ENCODE peak calls at places on chromosomes 4 and X, in nine cellular contexts. J is AG04450; L is cardiac muscle cell; Y is mammary epithelial cell; W is CD4-positive, alpha-beta memory T cell; U is A549; H is endodermal cell; X is psoas muscle; M is heart left ventricle. P is an unnamed sample.

GRCh38 chrX:276588-277171 is 4.5 kb upstream of the PLCXD1 start:
- DNase-seq in J (no peak), H (no peak), Y (peak), X (no peak), L (peak), W (no peak), U (peak), M (no peak), P (no peak)

GRCh38 chr4:140186651-140187315 is 32.8 kb upstream of the MAML3 start:
- DNase-seq in M (no peak), W (no peak), H (no peak), J (peak), U (peak), X (no peak), Y (peak), L (peak), P (peak)

GRCh38 chrX:17328837-17329236 is 46.2 kb upstream of the NHS start:
- DNase-seq in W (no peak), X (no peak), M (no peak), U (no peak), Y (no peak), L (no peak), J (no peak), H (no peak), P (no peak)

GRCh38 chrX:108439961-108440696 is 491 bp downstream of the COL4A5 start:
- DNase-seq in Y (no peak), U (peak), H (peak), J (no peak), X (no peak), W (no peak), L (peak), M (no peak), P (no peak)

GRCh38 chr4:22496165-22496813 is 19.6 kb downstream of the ADGRA3 start:
- DNase-seq in U (no peak), L (no peak), X (no peak), J (no peak), Y (no peak), H (no peak), M (no peak), W (no peak), P (no peak)

GRCh38 chrX:123976671-123977316 is 15.3 kb downstream of the STAG2 start:
- DNase-seq in W (no peak), Y (peak), L (peak), U (peak), X (no peak), J (no peak), M (no peak), H (no peak), P (no peak)

GRCh38 chrX:100358766-100359165 is 51.3 kb downstream of the PCDH19 start:
- DNase-seq in H (no peak), M (no peak), U (no peak), J (no peak), X (no peak), L (no peak), Y (no peak), W (no peak), P (no peak)

GRCh38 chr4:38489924-38490639 is 173.9 kb upstream of the KLF3 start:
- DNase-seq in U (no peak), J (peak), Y (peak), H (peak), W (peak), X (no peak), L (peak), M (peak), P (no peak)

GRCh38 chr4:108725457-108725856 is 37.4 kb downstream of the ETNPPL start:
- DNase-seq in U (no peak), J (no peak), L (no peak), X (no peak), H (no peak), Y (peak), W (no peak), M (no peak), P (no peak)

GRCh38 chr4:139286186-139286698 is 6.2 kb upstream of the MGARP start:
- DNase-seq in H (no peak), Y (no peak), U (no peak), L (no peak), W (no peak), X (no peak), J (no peak), M (no peak), P (no peak)

GRCh38 chrX:45479196-45479834 is 278.6 kb upstream of the DIPK2B start:
- DNase-seq in M (no peak), J (peak), Y (peak), W (no peak), X (no peak), L (peak), U (peak), H (no peak), P (no peak)

GRCh38 chrX:143455045-143455444 is 62.2 kb downstream of the SPANXN3 start:
- DNase-seq in M (no peak), H (no peak), Y (no peak), L (peak), X (no peak), W (no peak), J (no peak), U (no peak), P (no peak)

GRCh38 chr4:12884846-12885796 is 599.0 kb downstream of the RAB28 start:
- DNase-seq in X (no peak), H (no peak), U (no peak), L (no peak), W (no peak), Y (no peak), M (no peak), J (no peak), P (no peak)

GRCh38 chr4:5381981-5382441 is 326.3 kb downstream of the EVC2 start:
- DNase-seq in J (peak), L (no peak), H (no peak), W (no peak), X (no peak), Y (no peak), M (no peak), U (peak), P (no peak)

GRCh38 chrX:51776851-51777250 is 33.6 kb downstream of the GSPT2 start:
- DNase-seq in M (no peak), H (peak), X (no peak), L (no peak), W (no peak), J (no peak), U (no peak), Y (no peak), P (no peak)

GRCh38 chrX:71998836-71999509 is 88.3 kb downstream of the NHSL2 start:
- DNase-seq in H (peak), W (peak), L (peak), J (no peak), Y (no peak), X (no peak), U (peak), M (no peak), P (no peak)

GRCh38 chr4:183106839-183107238 is 7.8 kb downstream of the WWC2 start:
- DNase-seq in M (no peak), L (no peak), W (no peak), X (no peak), U (no peak), H (no peak), J (no peak), Y (no peak), P (no peak)

GRCh38 chrX:41314204-41314603 is 19.8 kb upstream of the DDX3X start:
- DNase-seq in X (no peak), M (no peak), H (no peak), W (no peak), L (no peak), Y (no peak), U (no peak), J (no peak), P (no peak)

GRCh38 chrX:145405012-145405411 is 157.7 kb downstream of the SPANXN1 start:
- DNase-seq in X (no peak), J (no peak), Y (peak), L (peak), M (no peak), U (peak), W (no peak), H (peak), P (no peak)

GRCh38 chr4:169446824-169447223 is 165.6 kb downstream of the NEK1 start:
- DNase-seq in Y (no peak), H (no peak), U (no peak), W (no peak), X (no peak), L (no peak), M (no peak), J (no peak), P (no peak)
- H3K27ac ChIP-seq in Y (no peak), H (no peak), U (no peak), W (no peak), X (no peak), L (no peak), M (no peak), J (no peak), P (no peak)

GRCh38 chrX:53116101-53116500 is 22.2 kb downstream of the KANTR start:
- DNase-seq in J (no peak), L (peak), Y (no peak), M (no peak), W (no peak), H (no peak), X (no peak), U (no peak), P (no peak)
- H3K27ac ChIP-seq in J (no peak), L (no peak), Y (no peak), M (no peak), W (no peak), H (no peak), X (peak), U (no peak), P (peak)

GRCh38 chr4:47478799-47479198 is 6.3 kb upstream of the ATP10D start:
- DNase-seq in L (no peak), Y (no peak), W (no peak), X (no peak), M (no peak), J (no peak), U (no peak), H (no peak), P (no peak)
- H3K27ac ChIP-seq in L (no peak), Y (no peak), W (no peak), X (no peak), M (no peak), J (no peak), U (no peak), H (no peak), P (no peak)

GRCh38 chr4:123014038-123014437 is 91.6 kb upstream of the NUDT6 start:
- DNase-seq in L (no peak), J (no peak), Y (no peak), H (no peak), X (no peak), M (no peak), U (no peak), W (no peak), P (no peak)

GRCh38 chr4:123017078-123017477 is 94.7 kb upstream of the NUDT6 start:
- DNase-seq in H (no peak), X (no peak), Y (no peak), W (no peak), M (no peak), J (no peak), L (no peak), U (no peak), P (no peak)

GRCh38 chr4:123017636-123018390 is 95.4 kb upstream of the NUDT6 start:
- DNase-seq in Y (peak), U (no peak), W (no peak), X (no peak), J (no peak), H (no peak), M (no peak), L (peak), P (no peak)

GRCh38 chr4:123020285-123020684 is 97.9 kb upstream of the NUDT6 start:
- DNase-seq in W (no peak), J (no peak), Y (no peak), U (no peak), M (no peak), L (no peak), H (no peak), X (no peak), P (no peak)

DNA sequence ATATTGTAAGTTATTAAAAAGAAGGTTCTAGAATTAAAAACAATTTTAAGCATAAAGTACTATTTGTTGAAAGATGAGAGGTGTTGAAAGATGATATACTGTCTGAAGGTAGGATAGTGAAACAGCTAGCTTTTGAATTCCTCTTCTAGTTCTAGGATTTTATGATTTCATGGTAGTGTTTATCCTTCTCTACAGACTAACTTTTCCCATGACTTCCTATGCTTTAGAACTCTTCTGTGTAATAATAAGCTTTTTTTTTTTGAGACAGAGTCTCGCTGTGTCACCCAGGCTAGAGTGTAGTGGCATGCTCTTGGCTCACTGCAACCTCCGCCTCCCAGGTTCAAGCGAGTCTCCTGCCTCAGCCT is 96.0 kb upstream of the NUDT6 start:
- DNase-seq in W (no peak), H (no peak), J (no peak), Y (no peak), L (no peak), M (no peak), X (no peak), U (no peak), P (no peak)
- H3K27ac ChIP-seq in W (no peak), H (no peak), J (no peak), Y (no peak), L (no peak), M (no peak), X (no peak), U (no peak), P (no peak)

DNA sequence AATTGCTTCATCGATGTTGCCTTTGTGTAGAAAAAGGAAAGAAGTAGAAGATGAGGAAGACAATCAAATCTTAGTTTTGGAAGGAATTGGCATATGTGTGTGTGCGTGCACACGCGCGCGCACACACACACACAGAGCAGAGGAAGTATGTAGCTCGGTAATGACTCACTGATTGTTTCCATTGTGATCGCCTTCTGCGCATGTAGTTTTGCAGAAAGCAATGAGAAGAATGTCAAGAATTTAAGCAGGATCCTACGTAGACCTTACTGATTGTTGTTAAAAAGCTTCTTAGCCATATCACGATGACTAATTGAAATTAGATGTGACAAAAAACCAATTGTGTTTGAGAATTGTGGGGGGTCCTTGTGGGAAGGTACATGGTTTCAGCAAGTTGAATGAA is 12.8 kb upstream of the LIMCH1 start:
- DNase-seq in J (peak), M (no peak), L (peak), U (peak), Y (peak), X (no peak), H (peak), W (no peak), P (no peak)
- H3K27ac ChIP-seq in J (no peak), M (peak), L (no peak), U (peak), Y (no peak), X (peak), H (peak), W (no peak), P (no peak)

DNA sequence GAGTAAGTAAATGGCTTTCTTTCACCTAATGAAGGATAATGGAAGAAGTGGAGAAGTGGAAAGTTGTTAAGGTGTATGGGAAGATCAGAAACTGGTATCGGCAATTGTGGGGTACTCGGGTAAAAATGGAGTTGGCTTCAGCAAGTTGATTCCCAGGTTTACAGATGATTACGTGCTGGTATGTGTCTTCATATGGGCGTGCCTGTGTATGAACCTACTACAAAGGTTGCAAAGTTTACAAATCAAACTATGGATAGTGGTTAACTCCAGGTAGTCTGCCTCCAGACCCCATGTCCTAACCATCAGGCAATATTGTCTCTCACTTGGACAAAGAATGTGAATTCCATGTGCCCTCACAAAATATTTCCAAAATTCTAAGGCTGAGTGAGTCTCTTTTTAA is 778 bp downstream of the TLR3 start:
- DNase-seq in L (no peak), J (no peak), M (no peak), W (no peak), X (no peak), Y (no peak), U (no peak), H (no peak), P (no peak)
- H3K27ac ChIP-seq in L (no peak), J (no peak), M (no peak), W (no peak), X (no peak), Y (no peak), U (no peak), H (no peak), P (peak)

GRCh38 chrX:77114501-77114900 is 332.7 kb upstream of the FGF16 start:
- DNase-seq in J (no peak), W (no peak), Y (no peak), X (no peak), H (peak), L (no peak), M (no peak), U (no peak), P (no peak)
- H3K27ac ChIP-seq in J (no peak), W (no peak), Y (no peak), X (no peak), H (no peak), L (no peak), M (no peak), U (no peak), P (no peak)

GRCh38 chr4:23900636-23901035 is 10.8 kb upstream of the PPARGC1A start:
- DNase-seq in J (no peak), L (no peak), H (no peak), W (no peak), U (no peak), X (no peak), Y (no peak), M (no peak), P (no peak)

GRCh38 chr4:23906839-23907238 is 17.0 kb upstream of the PPARGC1A start:
- DNase-seq in H (no peak), X (no peak), M (no peak), Y (no peak), J (no peak), U (no peak), W (no peak), L (no peak), P (no peak)

GRCh38 chr4:23902203-23902602 is 12.4 kb upstream of the PPARGC1A start:
- DNase-seq in L (no peak), W (no peak), H (no peak), J (no peak), Y (no peak), X (no peak), U (no peak), M (no peak), P (no peak)

GRCh38 chr4:23903859-23904438 is 14.1 kb upstream of the PPARGC1A start:
- DNase-seq in U (no peak), X (no peak), H (no peak), L (peak), M (peak), W (no peak), J (no peak), Y (no peak), P (no peak)

DNA sequence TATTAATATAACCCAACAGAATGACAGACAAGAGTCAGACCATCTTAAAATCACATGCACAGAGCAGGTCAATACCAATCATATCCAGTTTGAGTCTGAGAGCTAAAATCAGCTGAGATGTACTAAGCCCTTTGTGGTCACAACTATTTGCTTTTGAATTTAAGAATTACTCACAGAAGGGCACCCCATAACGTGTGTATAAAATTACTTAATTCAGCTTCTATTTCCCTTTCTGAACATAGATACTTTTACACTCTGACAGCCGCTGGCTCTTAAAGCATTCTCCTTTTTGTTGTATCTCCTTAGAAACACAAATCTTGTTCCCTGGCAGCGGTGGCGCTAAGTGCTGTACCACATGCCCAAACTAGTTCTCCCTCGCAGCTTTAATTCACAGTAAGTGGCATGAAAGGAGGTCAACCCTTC is 14.8 kb upstream of the PPARGC1A start:
- DNase-seq in J (no peak), U (no peak), X (no peak), H (no peak), W (no peak), Y (peak), M (peak), L (no peak), P (no peak)
- H3K27ac ChIP-seq in J (no peak), U (no peak), X (peak), H (no peak), W (no peak), Y (no peak), M (peak), L (no peak), P (peak)

DNA sequence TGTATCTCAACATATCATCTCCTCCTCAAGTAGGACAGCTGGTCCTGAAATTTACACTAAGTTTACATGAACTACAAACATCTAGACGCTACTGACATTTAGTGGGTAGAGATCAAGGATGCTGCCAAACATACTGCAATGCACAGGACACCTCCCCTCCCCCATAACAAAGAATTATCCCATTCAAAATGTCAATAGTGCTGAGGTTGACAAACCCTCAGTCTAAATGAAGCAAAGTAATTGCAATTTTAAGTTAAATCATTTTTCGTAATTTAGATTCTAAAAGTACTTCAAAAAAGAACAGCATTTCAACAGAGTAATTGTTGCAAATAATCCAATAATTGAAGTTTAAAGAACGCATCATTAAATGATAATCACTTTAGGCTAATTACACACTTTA is 1.2 kb downstream of the PRMT9 start:
- DNase-seq in J (no peak), Y (no peak), U (no peak), X (no peak), H (no peak), M (no peak), W (no peak), L (no peak), P (no peak)
- H3K27ac ChIP-seq in J (no peak), Y (no peak), U (peak), X (peak), H (no peak), M (peak), W (no peak), L (no peak), P (no peak)

P was measured in caudate nucleus.